ENCODE peak calls at places on chromosomes 16 and 17, in six cellular contexts. A is uterus, Y is OCI-LY7, M is type B pancreatic cell, S is fibroblast of lung, E is PC-9. C is an unnamed sample.

GRCh38 chr16:51155199-51155607 is 4.1 kb upstream of the SALL1 start:
- DNase-seq in M (no peak), Y (no peak), A (peak; percentile 69), S (peak; percentile 74), E (no peak), C (no peak)

GRCh38 chr17:43578699-43579569 is 32.8 kb upstream of the ETV4 start:
- DNase-seq in M (no peak), E (peak; percentile 69), A (no peak), Y (peak; percentile 65), S (peak; percentile 70), C (no peak)

GRCh38 chr17:81083125-81083765 is 48.3 kb downstream of the BAIAP2 start:
- DNase-seq in M (no peak), E (no peak), S (no peak), A (peak; percentile 43), Y (no peak), C (no peak)

GRCh38 chr16:29824589-29825144 is 4.4 kb downstream of the MVP start:
- DNase-seq in A (no peak), Y (no peak), S (peak; percentile 85), M (no peak), E (peak; percentile 76), C (no peak)

GRCh38 chr17:5747276-5747675 is 163.0 kb upstream of the NLRP1 start:
- DNase-seq in A (no peak), M (no peak), E (no peak), S (no peak), Y (no peak), C (no peak)

GRCh38 chr17:1110844-1111598 is 68.8 kb downstream of the ABR start:
- DNase-seq in M (no peak), E (peak; percentile 87), S (peak; percentile 89), Y (no peak), A (peak; percentile 72), C (no peak)

GRCh38 chr17:78144146-78144719 is 2.0 kb upstream of the C17orf99 start:
- DNase-seq in E (peak; percentile 70), M (no peak), A (peak; percentile 73), Y (no peak), S (peak; percentile 59), C (no peak)

GRCh38 chr17:73302189-73302588 is 9.6 kb downstream of the CDC42EP4 start:
- DNase-seq in A (no peak), Y (no peak), S (peak; percentile 86), M (no peak), E (no peak), C (no peak)

GRCh38 chr17:18129041-18129502 is 20.5 kb downstream of the MYO15A start:
- DNase-seq in E (peak; percentile 69), S (peak; percentile 44), M (no peak), A (no peak), Y (no peak), C (no peak)

GRCh38 chr16:58021661-58022551 is 3.6 kb upstream of the MMP15 start:
- DNase-seq in E (peak; percentile 84), M (no peak), A (no peak), Y (no peak), S (peak; percentile 53), C (no peak)

GRCh38 chr17:55575058-55575606 is 63.9 kb upstream of the SMIM36 start:
- DNase-seq in S (no peak), Y (no peak), E (no peak), A (no peak), M (no peak), C (no peak)

GRCh38 chr16:4314532-4315184 is 1.2 kb upstream of the GLIS2 start:
- DNase-seq in M (no peak), A (no peak), S (peak; percentile 69), E (no peak), Y (peak; percentile 24), C (peak; percentile 67)

GRCh38 chr16:9016824-9017223 is 53.1 kb upstream of the USP7 start:
- DNase-seq in E (no peak), M (no peak), Y (no peak), A (no peak), S (no peak), C (no peak)

GRCh38 chr17:68101075-68101991 is 65.8 kb downstream of the KPNA2 start:
- DNase-seq in Y (peak; percentile 75), E (peak; percentile 83), M (peak; percentile 90), A (peak; percentile 93), S (peak; percentile 93), C (peak; percentile 54)

GRCh38 chr17:41494524-41494923 is 4.8 kb upstream of the KRT36 start:
- DNase-seq in M (no peak), S (peak; percentile 49), A (no peak), E (peak; percentile 74), Y (no peak), C (no peak)

GRCh38 chr16:80330803-80331202 is 210.0 kb upstream of the DYNLRB2 start:
- DNase-seq in S (no peak), A (no peak), E (no peak), M (no peak), Y (no peak), C (no peak)

GRCh38 chr17:42937712-42938596 is 26.3 kb downstream of the AARSD1 start:
- DNase-seq in Y (peak; percentile 78), S (peak; percentile 46), E (no peak), A (peak; percentile 29), M (no peak), C (peak; percentile 42)

GRCh38 chr16:3235856-3236669 is 1.1 kb upstream of the ZNF200 start:
- DNase-seq in M (no peak), E (peak; percentile 70), S (no peak), A (peak; percentile 37), Y (no peak), C (no peak)

GRCh38 chr16:29290631-29291247 is 115.8 kb downstream of the NPIPB11 start:
- DNase-seq in S (peak; percentile 89), A (peak; percentile 98), E (peak; percentile 98), Y (no peak), M (no peak), C (no peak)

GRCh38 chr17:29836643-29837042 is 93.4 kb downstream of the SSH2 start:
- DNase-seq in E (no peak), A (no peak), M (no peak), S (peak; percentile 58), Y (no peak), C (no peak)

GRCh38 chr17:67376509-67376891 is 581 bp upstream of the PITPNC1 start:
- DNase-seq in S (peak; percentile 63), M (no peak), Y (peak; percentile 47), E (no peak), A (peak; percentile 28), C (no peak)

GRCh38 chr16:7366041-7366440 is 33.4 kb downstream of the RBFOX1 start:
- DNase-seq in A (no peak), Y (no peak), E (no peak), S (no peak), M (no peak), C (no peak)

DNA sequence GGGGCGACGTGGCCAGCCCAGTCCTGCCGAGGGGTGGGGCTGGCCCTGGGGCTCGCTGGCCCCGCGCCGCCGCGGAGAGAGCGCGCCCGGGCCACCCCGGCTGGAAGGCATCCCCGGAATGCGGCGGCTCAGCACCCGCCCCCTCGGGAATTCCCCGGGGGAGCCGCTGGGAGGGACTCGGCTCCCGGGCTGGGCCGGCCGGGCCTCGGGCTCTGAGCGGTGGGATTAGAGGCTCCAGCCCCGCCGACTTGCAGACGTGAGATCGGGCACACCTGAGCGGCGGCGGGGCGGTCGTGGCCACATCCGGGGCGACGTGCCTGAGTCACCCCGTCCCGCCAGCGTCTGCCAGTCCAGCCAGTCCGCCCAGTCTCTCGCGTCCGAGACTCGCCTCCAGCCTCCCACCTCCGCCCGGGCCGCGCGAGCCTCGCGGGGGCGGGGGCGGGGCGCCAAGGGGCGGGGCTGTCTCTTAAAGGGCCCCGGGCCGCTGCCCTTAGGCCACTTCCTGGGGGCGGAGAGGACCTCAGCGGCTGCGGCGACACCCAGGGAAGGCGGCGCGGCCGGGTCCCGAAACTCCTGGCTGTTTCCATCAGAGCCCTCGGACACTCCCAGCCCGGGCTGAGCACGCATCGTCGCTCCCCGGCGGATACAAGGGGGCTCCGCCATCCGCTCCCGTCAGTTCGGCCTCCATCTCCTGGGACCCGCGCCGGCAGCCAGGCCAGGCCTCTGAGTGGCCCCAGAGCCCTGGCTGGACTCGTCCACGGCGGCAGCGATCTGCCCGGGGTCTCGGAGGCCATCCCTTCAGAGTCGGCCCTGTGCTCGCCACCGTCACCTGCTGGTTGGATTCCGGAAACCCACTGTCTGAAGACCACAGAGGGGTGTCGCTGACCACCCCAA is at the start of gene KCTD11:
- DNase-seq in S (peak; percentile 91), E (peak; percentile 92), A (peak; percentile 88), M (peak; percentile 88), Y (peak; percentile 80), C (peak; percentile 97)
- TF ChIP-seq CTCF in S (peak; percentile 50), E (peak; percentile 66), A (peak; percentile 41), M (peak; percentile 69), Y (peak; percentile 74), C (peak; percentile 29)

GRCh38 chr16:75620326-75621169 is 2.5 kb downstream of the ADAT1 start:
- DNase-seq in S (no peak), A (no peak), E (no peak), Y (no peak), M (no peak), C (no peak)

GRCh38 chr16:75618782-75619181 is 4.3 kb downstream of the ADAT1 start:
- DNase-seq in Y (no peak), A (no peak), S (no peak), M (no peak), E (no peak), C (no peak)

GRCh38 chr16:75624921-75625334 is 1.8 kb upstream of the ADAT1 start:
- DNase-seq in M (no peak), A (no peak), Y (no peak), S (peak; percentile 68), E (no peak), C (no peak)

GRCh38 chr16:75622762-75623605 is at the start of gene ADAT1:
- DNase-seq in M (peak; percentile 97), E (peak; percentile 94), A (peak; percentile 98), S (peak; percentile 99), Y (peak; percentile 98), C (peak; percentile 41)

DNA sequence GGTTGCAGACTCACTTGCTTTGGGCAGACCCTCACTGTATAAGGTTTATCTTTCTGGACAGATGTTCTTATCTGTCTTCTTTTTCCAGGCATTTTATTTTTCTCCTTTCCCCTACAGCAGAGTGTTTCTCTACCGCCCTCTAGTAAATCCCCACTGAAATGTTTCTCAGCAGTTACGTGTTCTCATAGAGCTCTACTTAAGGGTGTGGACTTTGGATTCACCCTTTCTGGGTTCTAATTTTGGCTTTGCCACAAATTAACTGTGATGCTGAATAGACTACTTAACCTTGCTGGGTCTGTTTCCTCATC is 2.0 kb downstream of the ADAT1 start:
- DNase-seq in E (no peak), A (no peak), M (no peak), Y (peak; percentile 64), S (peak; percentile 22), C (no peak)
- TF ChIP-seq CTCF in E (peak; percentile 45), A (no peak), M (peak; percentile 64), Y (peak; percentile 89), S (peak; percentile 59), C (peak; percentile 49)

GRCh38 chr16:89710709-89711564 is 9.4 kb upstream of the SPATA2L start:
- DNase-seq in S (no peak), E (peak; percentile 11), M (no peak), A (no peak), Y (no peak), C (no peak)
- TF ChIP-seq CTCF in S (no peak), E (no peak), M (no peak), A (no peak), Y (no peak), C (no peak)

GRCh38 chr17:28421775-28422305 is 15.8 kb upstream of the SLC46A1 start:
- DNase-seq in Y (no peak), M (no peak), S (no peak), A (no peak), E (no peak), C (no peak)

GRCh38 chr17:28427372-28427771 is 21.4 kb upstream of the SLC46A1 start:
- DNase-seq in A (no peak), Y (no peak), S (no peak), E (no peak), M (no peak), C (no peak)

GRCh38 chr17:28425206-28425605 is 19.2 kb upstream of the SLC46A1 start:
- DNase-seq in Y (no peak), E (no peak), A (no peak), M (no peak), S (no peak), C (no peak)

GRCh38 chr17:28426081-28426519 is 20.1 kb upstream of the SLC46A1 start:
- DNase-seq in S (no peak), M (no peak), E (no peak), Y (no peak), A (no peak), C (no peak)
- TF ChIP-seq CTCF in S (peak; percentile 21), M (peak; percentile 64), E (peak; percentile 61), Y (peak; percentile 49), A (no peak), C (no peak)